ENCODE peak calls at places on chromosome 14, in four cellular contexts. Z, O, V and W are unnamed samples.

GRCh38 chr14:51293149-51293925 is 53.3 kb downstream of the TMX1 start:
- DNase-seq in Z (no peak), O (no peak), V (no peak), W (peak)

GRCh38 chr14:81144811-81145598 is 75.8 kb downstream of the GTF2A1 start:
- DNase-seq in Z (no peak), O (no peak), V (no peak), W (no peak)

GRCh38 chr14:104954746-104955395 is 23.3 kb downstream of the AHNAK2 start:
- DNase-seq in Z (no peak), O (no peak), V (no peak), W (no peak)

GRCh38 chr14:95392841-95393240 is 73.1 kb upstream of the CLMN start:
- DNase-seq in Z (no peak), O (no peak), V (no peak), W (peak)

GRCh38 chr14:82366803-82367202 is 833.1 kb upstream of the SEL1L start:
- DNase-seq in Z (no peak), O (no peak), V (no peak), W (no peak)

GRCh38 chr14:62889354-62889753 is 155.9 kb downstream of the KCNH5 start:
- DNase-seq in Z (no peak), O (no peak), V (no peak), W (no peak)

GRCh38 chr14:32414808-32415255 is 85.7 kb downstream of the AKAP6 start:
- DNase-seq in Z (no peak), O (no peak), V (no peak), W (no peak)

GRCh38 chr14:75236897-75237296 is 41.7 kb upstream of the FOS start:
- DNase-seq in Z (no peak), O (no peak), V (no peak), W (no peak)

GRCh38 chr14:96204151-96205058 is at the start of gene BDKRB2:
- DNase-seq in Z (no peak), O (no peak), V (peak), W (peak)

GRCh38 chr14:80212025-80212402 is 710 bp upstream of the DIO2 start:
- DNase-seq in Z (no peak), O (no peak), V (no peak), W (no peak)

GRCh38 chr14:95102678-95103039 is 54.7 kb downstream of the DICER1 start:
- DNase-seq in Z (no peak), O (no peak), V (no peak), W (no peak)

GRCh38 chr14:33512201-33512600 is 438.7 kb downstream of the EGLN3 start:
- DNase-seq in Z (no peak), O (no peak), V (no peak), W (no peak)

GRCh38 chr14:37603688-37604251 is 8.3 kb downstream of the TTC6 start:
- DNase-seq in Z (no peak), O (no peak), V (no peak), W (no peak)

GRCh38 chr14:32702571-32702970 is 236.1 kb upstream of the NPAS3 start:
- DNase-seq in Z (peak), O (no peak), V (peak), W (peak)

GRCh38 chr14:69241577-69241976 is 18.4 kb upstream of the GALNT16 start:
- DNase-seq in Z (no peak), O (no peak), V (no peak), W (no peak)

GRCh38 chr14:64556526-64556925 is 6.8 kb downstream of the PPP1R36 start:
- DNase-seq in Z (no peak), O (no peak), V (no peak), W (no peak)

GRCh38 chr14:77458249-77458950 is 507 bp downstream of the AHSA1 start:
- DNase-seq in Z (no peak), O (no peak), V (no peak), W (no peak)

GRCh38 chr14:64235652-64236640 is 58.2 kb downstream of the ESR2 start:
- DNase-seq in Z (no peak), O (no peak), V (no peak), W (no peak)

GRCh38 chr14:100568164-100568997 is 18.8 kb downstream of the BEGAIN start:
- DNase-seq in Z (no peak), O (no peak), V (no peak), W (no peak)

GRCh38 chr14:104968541-104969401 is 9.4 kb downstream of the AHNAK2 start:
- DNase-seq in Z (no peak), O (no peak), V (peak), W (peak)

GRCh38 chr14:104590240-104590965 is 10.8 kb downstream of the C14orf180 start:
- DNase-seq in Z (no peak), O (no peak), V (no peak), W (no peak)

GRCh38 chr14:64705406-64706118 is 1.3 kb downstream of the PLEKHG3 start:
- DNase-seq in Z (no peak), O (no peak), V (no peak), W (peak)

GRCh38 chr14:61620130-61620946 is 75.0 kb upstream of the HIF1A start:
- DNase-seq in Z (peak), O (no peak), V (no peak), W (no peak)

GRCh38 chr14:58882577-58883018 is 244.8 kb downstream of the DACT1 start:
- DNase-seq in Z (no peak), O (no peak), V (no peak), W (no peak)

GRCh38 chr14:100546051-100546443 is 41.2 kb downstream of the BEGAIN start:
- DNase-seq in Z (no peak), O (no peak), V (no peak), W (no peak)

GRCh38 chr14:93984987-93985410 is 8.6 kb upstream of the ASB2 start:
- DNase-seq in Z (no peak), O (no peak), V (no peak), W (peak)

GRCh38 chr14:74667758-74668157 is 45.1 kb downstream of the AREL1 start:
- DNase-seq in Z (no peak), O (no peak), V (no peak), W (no peak)

GRCh38 chr14:54457609-54457996 is 16.4 kb upstream of the CNIH1 start:
- DNase-seq in Z (no peak), O (no peak), V (no peak), W (no peak)